ENCODE peak calls at places on chromosomes 1 and 21, in eight cellular contexts. U, W, Z, X, G, L, I and N are unnamed samples.

GRCh38 chr1:22575532-22576147 is 12.4 kb downstream of the EPHA8 start:
- DNase-seq in U (no peak), W (no peak), Z (no peak), X (no peak), G (no peak), L (no peak), I (no peak), N (no peak)

GRCh38 chr1:12578860-12579422 is 39.1 kb downstream of the DHRS3 start:
- DNase-seq in U (no peak), W (no peak), Z (no peak), X (no peak), G (no peak), L (no peak), I (no peak), N (no peak)

GRCh38 chr1:160681067-160681890 is 30.3 kb downstream of the CD48 start:
- DNase-seq in U (no peak), W (peak; percentile 77), Z (no peak), X (peak; percentile 78), G (peak; percentile 87), L (no peak), I (no peak), N (peak; percentile 97)

GRCh38 chr1:17875171-17875881 is 120.2 kb downstream of the ACTL8 start:
- DNase-seq in U (no peak), W (no peak), Z (peak; percentile 56), X (no peak), G (no peak), L (no peak), I (no peak), N (peak; percentile 38)

GRCh38 chr1:224533517-224533916 is 82.6 kb upstream of the CNIH3 start:
- DNase-seq in U (no peak), W (no peak), Z (no peak), X (no peak), G (no peak), L (no peak), I (no peak), N (no peak)

GRCh38 chr21:14545906-14546480 is at the start of gene SAMSN1:
- DNase-seq in U (no peak), W (no peak), Z (no peak), X (no peak), G (peak; percentile 84), L (no peak), I (no peak), N (no peak)

GRCh38 chr1:164093543-164093942 is 465.4 kb upstream of the PBX1 start:
- DNase-seq in U (no peak), W (no peak), Z (no peak), X (no peak), G (no peak), L (no peak), I (no peak), N (no peak)

GRCh38 chr1:109975718-109976117 is 8.8 kb upstream of the AHCYL1 start:
- DNase-seq in U (no peak), W (no peak), Z (peak; percentile 86), X (no peak), G (no peak), L (no peak), I (no peak), N (no peak)

GRCh38 chr21:45788635-45789506 is 145.3 kb downstream of the PCBP3 start:
- DNase-seq in U (no peak), W (no peak), Z (no peak), X (no peak), G (no peak), L (no peak), I (no peak), N (no peak)

GRCh38 chr1:59406437-59407164 is 109.7 kb downstream of the FGGY start:
- DNase-seq in U (no peak), W (no peak), Z (no peak), X (no peak), G (no peak), L (no peak), I (no peak), N (no peak)

GRCh38 chr1:29753244-29753643 is 516.9 kb downstream of the PTPRU start:
- DNase-seq in U (no peak), W (no peak), Z (no peak), X (peak; percentile 21), G (no peak), L (no peak), I (no peak), N (peak; percentile 4)

GRCh38 chr1:218617986-218618385 is 272.9 kb downstream of the TGFB2 start:
- DNase-seq in U (no peak), W (no peak), Z (no peak), X (no peak), G (no peak), L (no peak), I (no peak), N (no peak)

GRCh38 chr1:81430955-81431646 is 369.6 kb upstream of the ADGRL2 start:
- DNase-seq in U (no peak), W (no peak), Z (no peak), X (no peak), G (no peak), L (no peak), I (no peak), N (peak; percentile 56)

GRCh38 chr1:184531296-184531695 is 144.5 kb downstream of the C1orf21 start:
- DNase-seq in U (no peak), W (no peak), Z (no peak), X (no peak), G (no peak), L (no peak), I (no peak), N (no peak)

GRCh38 chr1:9787702-9788101 is 36.1 kb downstream of the CLSTN1 start:
- DNase-seq in U (no peak), W (no peak), Z (no peak), X (no peak), G (peak; percentile 79), L (no peak), I (no peak), N (no peak)

GRCh38 chr1:172628416-172628815 is 30.5 kb upstream of the FASLG start:
- DNase-seq in U (no peak), W (no peak), Z (peak; percentile 27), X (no peak), G (no peak), L (no peak), I (no peak), N (no peak)

GRCh38 chr1:204361341-204361771 is 1.6 kb upstream of the PLEKHA6 start:
- DNase-seq in U (no peak), W (no peak), Z (no peak), X (no peak), G (no peak), L (no peak), I (no peak), N (no peak)

GRCh38 chr1:204361781-204362180 is 2.1 kb upstream of the PLEKHA6 start:
- DNase-seq in U (no peak), W (no peak), Z (no peak), X (no peak), G (no peak), L (no peak), I (no peak), N (no peak)

GRCh38 chr1:204359131-204359473 is 627 bp downstream of the PLEKHA6 start:
- DNase-seq in U (no peak), W (no peak), Z (no peak), X (no peak), G (no peak), L (no peak), I (no peak), N (peak; percentile 65)

GRCh38 chr1:204359474-204360255 is at the start of gene PLEKHA6:
- DNase-seq in U (no peak), W (peak; percentile 52), Z (peak; percentile 70), X (no peak), G (peak; percentile 55), L (no peak), I (no peak), N (peak; percentile 80)

DNA sequence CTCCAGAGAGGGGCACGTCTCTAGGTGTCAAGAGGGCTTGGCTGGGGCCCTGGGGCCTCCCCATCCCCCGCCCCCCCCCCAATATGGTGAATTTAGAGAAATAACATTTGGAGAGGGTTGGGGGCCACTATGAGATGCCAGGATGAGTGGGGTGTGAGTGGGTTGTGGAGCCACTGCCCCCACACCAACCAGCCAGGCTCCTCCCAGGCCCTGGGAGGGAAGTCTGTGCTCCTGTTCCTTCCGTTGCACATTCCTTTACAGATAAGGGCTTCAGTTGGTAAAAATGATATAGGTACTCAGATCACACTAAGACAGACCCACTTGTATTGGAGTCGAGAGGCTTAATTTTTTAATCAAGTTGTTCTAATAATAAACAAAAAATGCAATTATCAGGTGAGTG is 585 bp upstream of the PLEKHA6 start:
- DNase-seq in U (no peak), W (no peak), Z (no peak), X (no peak), G (no peak), L (no peak), I (no peak), N (no peak)
- H3K27ac ChIP-seq in U (no peak overlapping the region), W (no peak overlapping the region), Z (no peak overlapping the region), X (no peak overlapping the region), G (no peak overlapping the region), L (no peak overlapping the region), I (no peak overlapping the region), N (peak overlapping the region; percentile 90)

DNA sequence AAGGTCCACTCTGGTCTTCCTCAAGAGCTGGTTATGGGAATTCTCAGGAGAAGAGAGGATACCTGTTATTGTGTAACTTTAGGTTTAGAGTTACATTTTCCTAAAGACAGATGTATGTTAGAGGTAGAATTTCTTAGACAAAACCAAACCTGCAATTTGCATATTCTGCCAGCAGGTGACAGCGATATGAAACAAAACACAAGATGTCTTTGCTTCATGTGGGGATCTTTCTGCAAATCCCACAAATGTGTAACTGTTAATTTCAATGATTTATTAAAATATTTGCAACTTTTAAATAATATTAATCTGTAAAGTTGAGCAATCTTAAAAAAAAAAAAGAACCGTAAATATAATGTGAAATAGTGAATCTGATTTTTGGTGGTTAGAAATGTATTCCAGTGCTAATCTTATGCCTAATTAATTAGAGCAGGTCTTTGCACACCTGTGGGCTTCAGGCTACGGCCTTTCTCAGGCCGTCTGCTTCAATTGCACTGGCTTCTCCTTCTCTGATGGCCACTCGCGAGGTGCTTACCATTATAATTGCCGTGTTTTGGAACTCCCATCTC is 33.4 kb downstream of the FAM78B start:
- DNase-seq in U (no peak), W (no peak), Z (peak; percentile 1), X (no peak), G (peak; percentile 8), L (no peak), I (no peak), N (peak; percentile 63)
- TF ChIP-seq CTCF in U (no peak), W (peak; percentile 30), Z (no peak), X (no peak), G (peak; percentile 69), L (no peak), I (peak; percentile 24), N (peak; percentile 84)

GRCh38 chr1:31923905-31924304 is 14.3 kb downstream of the PTP4A2 start:
- DNase-seq in U (no peak), W (no peak), Z (no peak), X (no peak), G (no peak), L (no peak), I (no peak), N (no peak)
- H3K4me3 ChIP-seq in U (no peak overlapping the region), W (no peak overlapping the region), Z (no peak overlapping the region), X (no peak overlapping the region), G (no peak overlapping the region), L (no peak overlapping the region), I (no peak overlapping the region), N (peak overlapping the region; percentile 32)

GRCh38 chr1:155009221-155009711 is 6.7 kb downstream of the ZBTB7B start:
- DNase-seq in U (no peak), W (no peak), Z (no peak), X (no peak), G (no peak), L (no peak), I (no peak), N (no peak)
- H3K27ac ChIP-seq in U (peak overlapping the region; percentile 98), W (peak overlapping the region; percentile 28), Z (no peak overlapping the region), X (peak overlapping the region; percentile 99), G (no peak overlapping the region), L (peak overlapping the region; percentile 100), I (peak overlapping the region; percentile 51), N (no peak overlapping the region)

GRCh38 chr1:52404116-52404974 is at the start of the genes ORC1 and PRPF38A:
- DNase-seq in U (peak; percentile 96), W (peak; percentile 100), Z (peak; percentile 97), X (peak; percentile 99), G (peak; percentile 97), L (peak; percentile 99), I (peak; percentile 95), N (peak; percentile 98)
- TF ChIP-seq CTCF in U (peak; percentile 73), W (peak; percentile 55), Z (peak; percentile 67), X (no peak), G (peak; percentile 68), L (peak; percentile 53), I (no peak), N (peak; percentile 84)